ENCODE peak calls at places on chromosome 14, in nine cellular contexts. R is GM12878; I is mammary epithelial cell; K is thoracic aorta; G is heart right ventricle; E is coronary artery; X is fibroblast of lung; F is CD8-positive, alpha-beta T cell; L is SK-N-SH. J is an unnamed sample.

GRCh38 chr14:50768693-50769092 is 62.3 kb downstream of the NIN start:
- DNase-seq in R (no peak), I (no peak), K (no peak), G (no peak), E (no peak), X (no peak), F (no peak), L (no peak), J (no peak)

GRCh38 chr14:61416587-61416986 is 95.2 kb downstream of the PRKCH start:
- DNase-seq in R (no peak), I (no peak), K (no peak), G (no peak), E (no peak), X (no peak), F (no peak), L (no peak), J (no peak)

GRCh38 chr14:68464716-68465115 is 328.2 kb downstream of the ZFP36L1 start:
- DNase-seq in R (no peak), I (peak), K (no peak), G (no peak), E (no peak), X (peak), F (no peak), L (no peak), J (no peak)

GRCh38 chr14:64562432-64562831 is 12.7 kb downstream of the PPP1R36 start:
- DNase-seq in R (no peak), I (no peak), K (no peak), G (no peak), E (no peak), X (no peak), F (no peak), L (no peak), J (no peak)

GRCh38 chr14:24132061-24132685 is 1.7 kb downstream of the FITM1 start:
- DNase-seq in R (no peak), I (peak), K (no peak), G (no peak), E (no peak), X (no peak), F (peak), L (no peak), J (no peak)

GRCh38 chr14:55734731-55735130 is 154.7 kb downstream of the KTN1 start:
- DNase-seq in R (no peak), I (no peak), K (no peak), G (no peak), E (no peak), X (no peak), F (no peak), L (no peak), J (no peak)

GRCh38 chr14:72518809-72519377 is 375.0 kb downstream of the DPF3 start:
- DNase-seq in R (peak), I (no peak), K (no peak), G (no peak), E (no peak), X (no peak), F (peak), L (no peak), J (no peak)

GRCh38 chr14:103730490-103731035 is 15.0 kb downstream of the ZFYVE21 start:
- DNase-seq in R (no peak), I (no peak), K (no peak), G (peak), E (no peak), X (no peak), F (no peak), L (peak), J (no peak)

GRCh38 chr14:72741836-72742681 is 151.8 kb downstream of the DPF3 start:
- DNase-seq in R (no peak), I (no peak), K (no peak), G (no peak), E (no peak), X (no peak), F (no peak), L (peak), J (peak)

GRCh38 chr14:54512393-54512792 is 2.7 kb downstream of the CGRRF1 start:
- DNase-seq in R (no peak), I (no peak), K (no peak), G (no peak), E (no peak), X (no peak), F (no peak), L (no peak), J (no peak)

GRCh38 chr14:81450100-81450531 is 50.0 kb upstream of the STON2 start:
- DNase-seq in R (no peak), I (no peak), K (no peak), G (peak), E (no peak), X (peak), F (no peak), L (no peak), J (peak)

GRCh38 chr14:80213602-80214001 is 2.3 kb upstream of the DIO2 start:
- DNase-seq in R (no peak), I (peak), K (no peak), G (no peak), E (no peak), X (peak), F (no peak), L (peak), J (no peak)

GRCh38 chr14:85531141-85531593 is 1.2 kb downstream of the FLRT2 start:
- DNase-seq in R (no peak), I (peak), K (no peak), G (no peak), E (no peak), X (peak), F (no peak), L (peak), J (peak)

GRCh38 chr14:68939893-68940613 is 39.0 kb downstream of the ACTN1 start:
- DNase-seq in R (no peak), I (peak), K (peak), G (peak), E (peak), X (peak), F (no peak), L (peak), J (peak)

GRCh38 chr14:49363926-49364751 is 222.0 kb downstream of the RPS29 start:
- DNase-seq in R (no peak), I (no peak), K (no peak), G (no peak), E (no peak), X (no peak), F (no peak), L (no peak), J (no peak)

GRCh38 chr14:92651106-92651792 is 97.2 kb downstream of the LGMN start:
- DNase-seq in R (peak), I (no peak), K (no peak), G (no peak), E (no peak), X (no peak), F (peak), L (no peak), J (no peak)

GRCh38 chr14:74133833-74134481 is 49.2 kb downstream of the LIN52 start:
- DNase-seq in R (no peak), I (no peak), K (no peak), G (no peak), E (no peak), X (no peak), F (no peak), L (no peak), J (no peak)

GRCh38 chr14:65957631-65958205 is 528.5 kb upstream of the CCDC196 start:
- DNase-seq in R (no peak), I (no peak), K (no peak), G (no peak), E (no peak), X (no peak), F (no peak), L (no peak), J (no peak)

GRCh38 chr14:72608391-72609204 is 285.3 kb downstream of the DPF3 start:
- DNase-seq in R (no peak), I (peak), K (no peak), G (no peak), E (peak), X (peak), F (no peak), L (no peak), J (no peak)

GRCh38 chr14:52352546-52352945 is 38.4 kb downstream of the PTGER2 start:
- DNase-seq in R (no peak), I (no peak), K (no peak), G (no peak), E (no peak), X (peak), F (no peak), L (no peak), J (no peak)

GRCh38 chr14:52356025-52356424 is 41.9 kb downstream of the PTGER2 start:
- DNase-seq in R (no peak), I (peak), K (no peak), G (no peak), E (no peak), X (no peak), F (no peak), L (no peak), J (no peak)

GRCh38 chr14:52354257-52354656 is 40.1 kb downstream of the PTGER2 start:
- DNase-seq in R (no peak), I (no peak), K (no peak), G (no peak), E (no peak), X (peak), F (no peak), L (no peak), J (no peak)

GRCh38 chr14:52355016-52355430 is 40.9 kb downstream of the PTGER2 start:
- DNase-seq in R (no peak), I (peak), K (no peak), G (no peak), E (no peak), X (peak), F (no peak), L (no peak), J (no peak)

GRCh38 chr14:52355526-52355925 is 41.4 kb downstream of the PTGER2 start:
- DNase-seq in R (no peak), I (peak), K (no peak), G (no peak), E (no peak), X (no peak), F (no peak), L (no peak), J (no peak)
- H3K4me3 ChIP-seq in R (no peak), I (no peak), K (no peak), G (no peak), E (no peak), X (no peak), F (no peak), L (no peak), J (no peak)

GRCh38 chr14:101222362-101223090 is 319.0 kb upstream of the RTL1 start:
- DNase-seq in R (no peak), I (no peak), K (no peak), G (no peak), E (peak), X (no peak), F (no peak), L (no peak), J (peak)

GRCh38 chr14:101224356-101225115 is 321.0 kb upstream of the RTL1 start:
- DNase-seq in R (no peak), I (no peak), K (no peak), G (no peak), E (peak), X (no peak), F (no peak), L (peak), J (peak)

GRCh38 chr14:101221549-101222160 is 318.1 kb upstream of the RTL1 start:
- DNase-seq in R (no peak), I (no peak), K (no peak), G (no peak), E (no peak), X (no peak), F (no peak), L (no peak), J (no peak)

GRCh38 chr14:101223561-101224162 is 320.1 kb upstream of the RTL1 start:
- DNase-seq in R (no peak), I (no peak), K (no peak), G (no peak), E (no peak), X (no peak), F (no peak), L (no peak), J (peak)

GRCh38 chr14:101223147-101223546 is 319.6 kb upstream of the RTL1 start:
- DNase-seq in R (no peak), I (no peak), K (no peak), G (no peak), E (no peak), X (no peak), F (no peak), L (no peak), J (peak)
- TF ChIP-seq CTCF in R (no peak), I (no peak), K (no peak), G (no peak), E (no peak), X (no peak), F (no peak), L (no peak), J (no peak)

DNA sequence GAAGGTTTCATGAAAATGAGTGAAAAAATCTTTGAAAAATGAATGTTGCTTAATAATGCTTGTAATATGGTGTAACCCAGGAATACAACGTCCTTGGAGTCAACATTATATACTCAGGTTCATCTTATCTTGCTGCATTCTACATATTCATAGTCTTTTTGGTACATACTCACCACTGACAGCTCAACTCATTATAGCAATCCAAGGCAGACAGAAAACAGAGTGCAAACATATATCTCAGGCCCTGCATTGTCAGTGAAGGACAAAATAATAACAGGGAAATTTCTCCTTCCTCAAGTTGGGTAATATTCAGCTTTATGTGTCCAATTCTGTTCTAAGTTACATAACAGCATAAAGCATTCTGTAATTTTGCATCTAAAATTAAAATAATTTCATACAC is 1353.0 kb upstream of the SEL1L start:
- DNase-seq in R (no peak), I (no peak), K (no peak), G (no peak), E (no peak), X (no peak), F (no peak), L (no peak), J (no peak)
- H3K27ac ChIP-seq in R (no peak), I (no peak), K (no peak), G (no peak), E (no peak), X (no peak), F (no peak), L (no peak), J (no peak)

GRCh38 chr14:102235275-102235897 is 69.6 kb downstream of the MOK start:
- DNase-seq in R (no peak), I (peak), K (peak), G (peak), E (no peak), X (peak), F (peak), L (peak), J (peak)
- H3K4me3 ChIP-seq in R (no peak), I (no peak), K (peak), G (peak), E (peak), X (no peak), F (no peak), L (peak), J (no peak)

GRCh38 chr14:37124617-37125016 is 47.8 kb downstream of the SLC25A21 start:
- DNase-seq in R (no peak), I (no peak), K (no peak), G (no peak), E (no peak), X (no peak), F (no peak), L (no peak), J (no peak)
- TF ChIP-seq CTCF in R (no peak), I (peak), K (no peak), G (no peak), E (no peak), X (no peak), F (no peak), L (no peak), J (no peak)

GRCh38 chr14:70020350-70021170 is 141.3 kb downstream of the SMOC1 start:
- DNase-seq in R (no peak), I (no peak), K (no peak), G (no peak), E (no peak), X (no peak), F (no peak), L (no peak), J (no peak)
- H3K27ac ChIP-seq in R (no peak), I (no peak), K (no peak), G (no peak), E (no peak), X (no peak), F (no peak), L (no peak), J (no peak)

GRCh38 chr14:75520852-75521251 is 1.4 kb upstream of the BATF start:
- DNase-seq in R (no peak), I (no peak), K (no peak), G (no peak), E (no peak), X (no peak), F (no peak), L (no peak), J (no peak)

GRCh38 chr14:75521415-75522199 is 662 bp upstream of the BATF start:
- DNase-seq in R (no peak), I (no peak), K (no peak), G (no peak), E (no peak), X (no peak), F (no peak), L (no peak), J (no peak)

GRCh38 chr14:75523771-75524171 is 1.5 kb downstream of the BATF start:
- DNase-seq in R (no peak), I (no peak), K (no peak), G (no peak), E (no peak), X (peak), F (no peak), L (no peak), J (no peak)

GRCh38 chr14:75522919-75523318 is 650 bp downstream of the BATF start:
- DNase-seq in R (no peak), I (no peak), K (no peak), G (no peak), E (no peak), X (no peak), F (no peak), L (no peak), J (no peak)

DNA sequence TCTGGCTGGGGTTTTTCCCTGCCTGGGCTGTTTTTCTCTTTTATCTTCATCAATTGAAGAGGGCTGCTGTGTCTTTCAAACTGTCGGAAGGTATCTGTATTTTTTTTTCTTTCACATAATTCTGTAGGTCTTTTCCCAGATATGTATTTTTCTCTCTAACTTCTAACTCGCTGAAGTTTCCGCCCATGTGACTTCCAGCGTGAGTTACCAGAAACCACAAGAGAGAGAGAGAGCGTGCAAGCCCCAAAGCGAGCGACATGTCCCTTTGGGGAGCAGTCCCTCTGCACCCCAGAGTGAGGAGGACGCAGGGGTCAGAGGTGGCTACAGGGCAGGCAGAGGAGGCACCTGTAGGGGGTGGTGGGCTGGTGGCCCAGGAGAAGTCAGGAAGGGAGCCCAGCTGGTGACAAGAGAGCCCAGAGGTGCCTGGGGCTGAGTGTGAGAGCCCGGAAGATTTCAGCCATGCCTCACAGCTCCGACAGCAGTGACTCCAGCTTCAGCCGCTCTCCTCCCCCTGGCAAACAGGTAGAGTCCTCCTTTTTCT is at the start of gene BATF:
- DNase-seq in R (no peak), I (no peak), K (no peak), G (no peak), E (no peak), X (no peak), F (peak), L (no peak), J (peak)
- H3K4me3 ChIP-seq in R (peak), I (no peak), K (peak), G (peak), E (peak), X (no peak), F (peak), L (no peak), J (peak)